ENCODE peak calls at places on chromosomes 12 and 14, in nine cellular contexts. D is body of pancreas; P is cardiac fibroblast; U is right atrium auricular region; B is tibial artery; A is CD4-positive, CD25-positive, alpha-beta regulatory T cell; S is spleen; Y is CD8-positive, alpha-beta memory T cell; F is BJ. Z is an unnamed sample.
A peak's percentile ranks its signal among the peaks of the same experiment; 100 is the strongest.

GRCh38 chr14:57939084-57939483 is 73.2 kb upstream of the SLC35F4 start:
- DNase-seq in D (no peak), P (no peak), U (no peak), B (no peak), A (no peak), S (no peak), Y (no peak), F (no peak), Z (no peak)

GRCh38 chr12:89357297-89357730 is 5.0 kb upstream of the DUSP6 start:
- DNase-seq in D (peak; percentile 24), P (no peak), U (no peak), B (no peak), A (no peak), S (no peak), Y (no peak), F (no peak), Z (no peak)

GRCh38 chr12:113702796-113703195 is 231.1 kb upstream of the LHX5 start:
- DNase-seq in D (no peak), P (no peak), U (no peak), B (no peak), A (no peak), S (no peak), Y (no peak), F (no peak), Z (no peak)

GRCh38 chr12:15534322-15534721 is 212.0 kb downstream of the PTPRO start:
- DNase-seq in D (no peak), P (peak; percentile 26), U (no peak), B (no peak), A (no peak), S (no peak), Y (no peak), F (no peak), Z (no peak)

GRCh38 chr12:82651489-82651888 is 35.2 kb upstream of the TMTC2 start:
- DNase-seq in D (no peak), P (no peak), U (no peak), B (no peak), A (no peak), S (no peak), Y (no peak), F (no peak), Z (no peak)

GRCh38 chr12:64173456-64173855 is 48.6 kb downstream of the KICS2 start:
- DNase-seq in D (no peak), P (no peak), U (no peak), B (no peak), A (no peak), S (no peak), Y (no peak), F (no peak), Z (no peak)

GRCh38 chr12:102806110-102806509 is 110.9 kb downstream of the PAH start:
- DNase-seq in D (no peak), P (no peak), U (no peak), B (no peak), A (no peak), S (no peak), Y (no peak), F (no peak), Z (no peak)

GRCh38 chr12:22600226-22600625 is 24.7 kb upstream of the ETNK1 start:
- DNase-seq in D (no peak), P (no peak), U (no peak), B (no peak), A (no peak), S (no peak), Y (no peak), F (no peak), Z (no peak)

GRCh38 chr14:81211844-81212243 is 8.9 kb downstream of the GTF2A1 start:
- DNase-seq in D (peak; percentile 29), P (peak; percentile 38), U (no peak), B (no peak), A (peak; percentile 26), S (no peak), Y (peak; percentile 58), F (no peak), Z (no peak)

GRCh38 chr12:39935275-39935674 is 170.6 kb downstream of the SLC2A13 start:
- DNase-seq in D (no peak), P (peak; percentile 63), U (no peak), B (no peak), A (no peak), S (no peak), Y (no peak), F (no peak), Z (no peak)

GRCh38 chr12:121741743-121742142 is 29.2 kb downstream of the TMEM120B start:
- DNase-seq in D (no peak), P (no peak), U (no peak), B (no peak), A (no peak), S (no peak), Y (no peak), F (no peak), Z (no peak)

DNA sequence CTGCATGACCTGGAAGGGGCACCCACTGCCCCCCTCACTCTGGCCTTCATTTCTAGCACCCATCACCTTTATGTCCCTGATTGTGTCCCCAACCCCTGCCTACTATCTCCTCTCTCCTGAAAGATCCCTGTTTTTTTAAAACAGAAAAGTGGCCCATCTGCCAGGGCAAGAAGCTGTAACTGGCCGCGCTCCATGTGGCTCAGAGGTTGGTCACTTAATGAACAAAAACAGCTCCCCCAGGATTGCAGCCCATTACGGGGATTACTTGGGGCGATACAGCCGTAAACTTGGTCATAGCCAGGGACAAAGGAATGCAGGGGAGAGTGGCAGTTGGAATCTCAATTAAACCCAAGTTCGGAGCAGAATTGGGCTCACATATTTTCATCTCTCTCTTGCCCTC is 34.8 kb upstream of the VSX2 start:
- DNase-seq in D (no peak), P (no peak), U (no peak), B (no peak), A (no peak), S (no peak), Y (no peak), F (no peak), Z (no peak)
- H3K4me3 ChIP-seq in D (no peak overlapping the region), P (no peak overlapping the region), U (no peak overlapping the region), B (no peak overlapping the region), A (no peak overlapping the region), S (no peak overlapping the region), Y (no peak overlapping the region), F (no peak overlapping the region), Z (no peak overlapping the region)

GRCh38 chr12:21499765-21500164 is 1.7 kb downstream of the RECQL start:
- DNase-seq in D (no peak), P (no peak), U (no peak), B (no peak), A (no peak), S (no peak), Y (no peak), F (no peak), Z (no peak)
- H3K4me3 ChIP-seq in D (no peak overlapping the region), P (no peak overlapping the region), U (no peak overlapping the region), B (peak overlapping the region; percentile 80), A (peak overlapping the region; percentile 94), S (no peak overlapping the region), Y (no peak overlapping the region), F (no peak overlapping the region), Z (peak overlapping the region; percentile 97)

GRCh38 chr12:85836716-85837100 is 499 bp upstream of the RASSF9 start:
- DNase-seq in D (no peak), P (no peak), U (no peak), B (no peak), A (no peak), S (no peak), Y (no peak), F (no peak), Z (no peak)
- H3K4me3 ChIP-seq in D (no peak overlapping the region), P (no peak overlapping the region), U (no peak overlapping the region), B (peak overlapping the region; percentile 59), A (no peak overlapping the region), S (no peak overlapping the region), Y (no peak overlapping the region), F (no peak overlapping the region), Z (no peak overlapping the region)

GRCh38 chr12:5433840-5434646 is 2.1 kb downstream of the NTF3 start:
- DNase-seq in D (no peak), P (no peak), U (no peak), B (no peak), A (no peak), S (no peak), Y (no peak), F (no peak), Z (no peak)
- H3K4me3 ChIP-seq in D (no peak overlapping the region), P (no peak overlapping the region), U (peak overlapping the region; percentile 40), B (peak overlapping the region; percentile 76), A (no peak overlapping the region), S (no peak overlapping the region), Y (no peak overlapping the region), F (peak overlapping the region; percentile 74), Z (no peak overlapping the region)

DNA sequence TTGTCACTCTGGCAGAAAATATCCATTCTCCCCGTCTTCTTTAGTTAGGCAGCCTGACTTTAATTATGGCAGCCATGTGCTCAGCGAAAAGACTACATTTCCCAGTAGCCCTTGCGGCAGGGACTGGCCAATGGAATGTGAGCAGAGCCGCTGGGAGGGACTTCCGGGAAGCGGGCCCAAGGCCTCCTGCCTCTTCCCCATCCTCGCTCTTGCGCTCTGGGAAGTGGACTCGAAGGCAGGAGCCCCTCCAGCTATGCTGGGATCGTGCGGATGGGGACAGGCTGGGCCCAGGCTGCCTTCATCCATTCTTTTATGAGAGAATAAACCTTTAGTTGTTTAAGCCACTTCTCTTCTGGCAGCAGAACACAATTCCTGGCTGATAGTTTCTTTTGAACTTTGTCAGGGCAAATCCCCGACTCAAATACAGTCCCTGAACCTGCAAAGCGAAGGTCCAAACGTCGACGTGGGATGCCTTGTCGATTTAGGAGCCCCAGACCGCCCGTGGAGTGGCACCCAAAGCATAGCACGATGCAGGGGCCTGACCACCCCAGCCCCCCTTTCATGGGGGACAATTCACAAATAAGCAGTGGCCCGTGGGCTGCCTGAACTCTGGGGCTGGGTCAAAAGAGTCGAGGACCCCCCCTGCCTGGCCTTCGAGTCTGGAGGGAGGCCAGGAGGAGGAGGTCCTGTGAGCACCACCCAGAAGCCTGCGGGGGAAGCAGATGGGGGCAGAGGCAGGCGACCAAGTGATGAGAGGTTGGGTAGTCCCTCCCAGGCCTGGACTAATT is 15.6 kb upstream of the LRTM2 start:
- DNase-seq in D (peak; percentile 74), P (peak; percentile 93), U (peak; percentile 92), B (peak; percentile 89), A (peak; percentile 73), S (peak; percentile 94), Y (peak; percentile 92), F (peak; percentile 51), Z (peak; percentile 89)
- H3K4me3 ChIP-seq in D (no peak overlapping the region), P (no peak overlapping the region), U (no peak overlapping the region), B (no peak overlapping the region), A (no peak overlapping the region), S (no peak overlapping the region), Y (no peak overlapping the region), F (no peak overlapping the region), Z (no peak overlapping the region)

GRCh38 chr12:127383281-127383680 is 883.7 kb upstream of the TMEM132C start:
- DNase-seq in D (no peak), P (no peak), U (no peak), B (no peak), A (no peak), S (no peak), Y (no peak), F (no peak), Z (peak; percentile 80)
- H3K4me3 ChIP-seq in D (no peak overlapping the region), P (no peak overlapping the region), U (no peak overlapping the region), B (no peak overlapping the region), A (no peak overlapping the region), S (no peak overlapping the region), Y (no peak overlapping the region), F (no peak overlapping the region), Z (peak overlapping the region; percentile 24)

Z was measured in MG63.